ENCODE peak calls at places on chromosomes 3 and 15, in six cellular contexts. T is WTC11; C is ACHN; J is lung microvascular endothelial cell; Y is LoVo; B is naive thymus-derived CD4-positive, alpha-beta T cell. D is an unnamed sample.

GRCh38 chr15:49927462-49927861 is 191.6 kb downstream of the ATP8B4 start:
- DNase-seq in T (no peak), C (no peak), J (no peak), Y (no peak), B (no peak), D (no peak)

GRCh38 chr3:143826296-143826695 is 22.0 kb downstream of the SLC9A9 start:
- DNase-seq in T (no peak), C (no peak), J (no peak), Y (no peak), B (no peak), D (no peak)

GRCh38 chr3:146640361-146640760 is 35.2 kb upstream of the PLSCR5 start:
- DNase-seq in T (no peak), C (no peak), J (no peak), Y (no peak), B (no peak), D (no peak)

GRCh38 chr3:99232696-99233095 is 331.2 kb upstream of the DCBLD2 start:
- DNase-seq in T (no peak), C (no peak), J (no peak), Y (no peak), B (no peak), D (no peak)

GRCh38 chr3:161444678-161445077 is 51.9 kb upstream of the OTOL1 start:
- DNase-seq in T (no peak), C (no peak), J (no peak), Y (no peak), B (no peak), D (no peak)

GRCh38 chr3:17946619-17947018 is 204.2 kb upstream of the TBC1D5 start:
- DNase-seq in T (no peak), C (no peak), J (no peak), Y (no peak), B (no peak), D (no peak)

GRCh38 chr3:28916713-28917499 is 364.0 kb upstream of the RBMS3 start:
- DNase-seq in T (peak), C (peak), J (peak), Y (no peak), B (no peak), D (peak)

GRCh38 chr3:12155264-12155663 is 3.4 kb downstream of the TIMP4 start:
- DNase-seq in T (no peak), C (no peak), J (no peak), Y (no peak), B (no peak), D (no peak)

GRCh38 chr15:88615303-88616107 is 5.6 kb upstream of the AEN start:
- DNase-seq in T (no peak), C (no peak), J (no peak), Y (peak), B (no peak), D (no peak)

GRCh38 chr3:52533623-52534280 is at the start of gene NT5DC2:
- DNase-seq in T (peak), C (peak), J (peak), Y (peak), B (peak), D (peak)

GRCh38 chr15:90664650-90665287 is 52.4 kb upstream of the BLM start:
- DNase-seq in T (no peak), C (peak), J (peak), Y (peak), B (no peak), D (peak)

GRCh38 chr15:88529021-88529630 is 17.4 kb downstream of the DET1 start:
- DNase-seq in T (no peak), C (no peak), J (no peak), Y (no peak), B (no peak), D (no peak)

GRCh38 chr15:77187751-77188464 is 117.0 kb upstream of the TSPAN3 start:
- DNase-seq in T (no peak), C (no peak), J (peak), Y (no peak), B (no peak), D (no peak)

GRCh38 chr3:181794036-181794790 is 82.5 kb downstream of the SOX2 start:
- DNase-seq in T (no peak), C (no peak), J (no peak), Y (no peak), B (no peak), D (no peak)

GRCh38 chr3:10964537-10965167 is 27.9 kb upstream of the SLC6A1 start:
- DNase-seq in T (peak), C (peak), J (peak), Y (peak), B (no peak), D (peak)

GRCh38 chr3:128849776-128850542 is 29.5 kb upstream of the ACAD9 start:
- DNase-seq in T (no peak), C (peak), J (peak), Y (no peak), B (no peak), D (peak)

GRCh38 chr3:94114667-94115066 is 51.8 kb downstream of the NSUN3 start:
- DNase-seq in T (no peak), C (no peak), J (no peak), Y (no peak), B (no peak), D (no peak)

GRCh38 chr3:84772841-84773240 is 185.9 kb upstream of the CADM2 start:
- DNase-seq in T (no peak), C (peak), J (no peak), Y (no peak), B (no peak), D (peak)

GRCh38 chr3:144031938-144032337 is 60.3 kb downstream of the DIPK2A start:
- DNase-seq in T (no peak), C (no peak), J (peak), Y (no peak), B (no peak), D (no peak)

GRCh38 chr3:171980578-171981270 is 58.7 kb upstream of the FNDC3B start:
- DNase-seq in T (no peak), C (no peak), J (peak), Y (no peak), B (no peak), D (no peak)

GRCh38 chr3:50652709-50653108 is 22.0 kb upstream of the DOCK3 start:
- DNase-seq in T (peak), C (peak), J (peak), Y (no peak), B (peak), D (peak)

GRCh38 chr3:164515256-164515655 is 563.0 kb downstream of the SI start:
- DNase-seq in T (no peak), C (no peak), J (no peak), Y (no peak), B (no peak), D (no peak)

GRCh38 chr3:31550452-31551251 is 17.9 kb downstream of the STT3B start:
- DNase-seq in T (no peak), C (peak), J (peak), Y (no peak), B (no peak), D (peak)

GRCh38 chr3:128001576-128001975 is 50.7 kb upstream of the SEC61A1 start:
- DNase-seq in T (peak), C (no peak), J (no peak), Y (no peak), B (no peak), D (peak)

GRCh38 chr3:53131136-53131495 is 881 bp upstream of the RFT1 start:
- DNase-seq in T (no peak), C (no peak), J (no peak), Y (no peak), B (no peak), D (no peak)

GRCh38 chr3:158260392-158260791 is 150.5 kb downstream of the RSRC1 start:
- DNase-seq in T (no peak), C (no peak), J (no peak), Y (no peak), B (no peak), D (no peak)

GRCh38 chr3:186097663-186098451 is 11.0 kb downstream of the ETV5 start:
- DNase-seq in T (peak), C (peak), J (peak), Y (peak), B (no peak), D (peak)

GRCh38 chr3:123244128-123244527 is 42.4 kb downstream of the SEC22A start:
- DNase-seq in T (no peak), C (no peak), J (no peak), Y (no peak), B (peak), D (peak)

GRCh38 chr3:2166552-2166951 is 67.9 kb downstream of the CNTN4 start:
- DNase-seq in T (no peak), C (peak), J (no peak), Y (no peak), B (no peak), D (no peak)

GRCh38 chr3:99376926-99377325 is 261.5 kb upstream of the COL8A1 start:
- DNase-seq in T (no peak), C (no peak), J (no peak), Y (no peak), B (no peak), D (no peak)

GRCh38 chr3:171379281-171379680 is 80.9 kb downstream of the TNIK start:
- DNase-seq in T (no peak), C (peak), J (no peak), Y (no peak), B (no peak), D (no peak)

GRCh38 chr3:56219894-56220805 is 248.1 kb downstream of the ERC2 start:
- DNase-seq in T (no peak), C (peak), J (no peak), Y (no peak), B (no peak), D (no peak)

GRCh38 chr3:49606427-49606826 is 52.1 kb downstream of the BSN start:
- DNase-seq in T (no peak), C (no peak), J (no peak), Y (no peak), B (no peak), D (no peak)

GRCh38 chr3:174857301-174857700 is 1.8 kb upstream of the NAALADL2 start:
- DNase-seq in T (no peak), C (no peak), J (no peak), Y (no peak), B (no peak), D (no peak)

GRCh38 chr3:45890405-45890804 is 4.1 kb downstream of the CCR9 start:
- DNase-seq in T (no peak), C (no peak), J (peak), Y (peak), B (peak), D (peak)

GRCh38 chr3:30894521-30895289 is at the start of gene GADL1:
- DNase-seq in T (peak), C (peak), J (peak), Y (peak), B (no peak), D (peak)

D was measured in iPS-NIHi11.